ENCODE peak calls at places on chromosomes 2 and 18, in five cellular contexts. B is foreskin fibroblast; M is MM.1S; J is GM12864; X is CD4-positive, alpha-beta memory T cell. A is an unnamed sample.

GRCh38 chr2:119241205-119241532 is 17.5 kb downstream of the STEAP3 start:
- DNase-seq in B (no peak), M (no peak), J (no peak), X (no peak), A (no peak)

GRCh38 chr18:54878662-54879058 is 50.4 kb downstream of the RAB27B start:
- DNase-seq in B (no peak), M (no peak), J (no peak), X (no peak), A (no peak)

GRCh38 chr2:20935168-20935567 is 108.7 kb downstream of the APOB start:
- DNase-seq in B (no peak), M (no peak), J (no peak), X (no peak), A (no peak)

GRCh38 chr2:173684896-173685485 is 280.2 kb downstream of the SP3 start:
- DNase-seq in B (no peak), M (no peak), J (no peak), X (no peak), A (no peak)

GRCh38 chr2:26245231-26245732 is 543 bp downstream of the HADHB start:
- DNase-seq in B (no peak), M (peak), J (no peak), X (no peak), A (peak)

GRCh38 chr18:8726963-8727730 is 21.8 kb downstream of the MTCL1 start:
- DNase-seq in B (no peak), M (no peak), J (no peak), X (no peak), A (no peak)

GRCh38 chr2:112833532-112833931 is 3.0 kb downstream of the IL1B start:
- DNase-seq in B (no peak), M (no peak), J (no peak), X (no peak), A (no peak)

GRCh38 chr18:2890606-2891005 is 43.8 kb downstream of the EMILIN2 start:
- DNase-seq in B (no peak), M (no peak), J (no peak), X (no peak), A (no peak)

GRCh38 chr2:8627019-8627691 is 54.7 kb upstream of the ID2 start:
- DNase-seq in B (no peak), M (no peak), J (no peak), X (no peak), A (no peak)

GRCh38 chr2:222052934-222053367 is 245.8 kb downstream of the PAX3 start:
- DNase-seq in B (no peak), M (no peak), J (no peak), X (no peak), A (no peak)

GRCh38 chr18:8797206-8797605 is 91.8 kb downstream of the MTCL1 start:
- DNase-seq in B (no peak), M (no peak), J (no peak), X (no peak), A (no peak)

GRCh38 chr18:24212939-24213338 is 74.1 kb downstream of the CABYR start:
- DNase-seq in B (peak), M (no peak), J (no peak), X (no peak), A (no peak)

GRCh38 chr2:24050041-24050655 is 607 bp downstream of the FKBP1B start:
- DNase-seq in B (no peak), M (no peak), J (no peak), X (peak), A (peak)

GRCh38 chr2:217794133-217794986 is 208.4 kb downstream of the TNS1 start:
- DNase-seq in B (no peak), M (no peak), J (no peak), X (no peak), A (peak)

GRCh38 chr2:64474200-64474630 is 20.3 kb downstream of the LGALSL start:
- DNase-seq in B (no peak), M (no peak), J (no peak), X (no peak), A (no peak)